ENCODE peak calls at places on chromosomes 4 and X, in five cellular contexts. I is stomach, O is psoas muscle, N is progenitor cell of endocrine pancreas, M is K562. B is an unnamed sample.

GRCh38 chr4:177494791-177495190 is 52.6 kb upstream of the AGA start:
- DNase-seq in I (no peak), O (no peak), N (no peak), M (no peak), B (no peak)

GRCh38 chrX:47168495-47169073 is 23.6 kb downstream of the RBM10 start:
- DNase-seq in I (no peak), O (no peak), N (no peak), M (no peak), B (no peak)

GRCh38 chr4:101953949-101954348 is 163.4 kb downstream of the BANK1 start:
- DNase-seq in I (no peak), O (no peak), N (no peak), M (no peak), B (no peak)

GRCh38 chr4:41506071-41506470 is 31.9 kb upstream of the LIMCH1 start:
- DNase-seq in I (no peak), O (no peak), N (no peak), M (no peak), B (no peak)

GRCh38 chrX:48475295-48475694 is 704 bp upstream of the FTSJ1 start:
- DNase-seq in I (no peak), O (no peak), N (no peak), M (peak; percentile 57), B (no peak)

GRCh38 chr4:183286590-183287308 is 33.3 kb downstream of the CLDN22 start:
- DNase-seq in I (no peak), O (no peak), N (no peak), M (no peak), B (no peak)

GRCh38 chr4:155999743-156000142 is 46.1 kb upstream of the CTSO start:
- DNase-seq in I (no peak), O (no peak), N (no peak), M (no peak), B (no peak)

GRCh38 chrX:28586891-28587635 is at the start of gene IL1RAPL1:
- DNase-seq in I (no peak), O (no peak), N (no peak), M (no peak), B (no peak)

GRCh38 chrX:23332101-23332887 is 2.4 kb upstream of the PTCHD1 start:
- DNase-seq in I (no peak), O (no peak), N (no peak), M (no peak), B (no peak)

GRCh38 chr4:185721949-185722316 is 90.1 kb downstream of the SORBS2 start:
- DNase-seq in I (no peak), O (no peak), N (no peak), M (no peak), B (no peak)

GRCh38 chr4:154490589-154491340 is 834 bp downstream of the DCHS2 start:
- DNase-seq in I (no peak), O (peak; percentile 53), N (peak; percentile 11), M (no peak), B (peak; percentile 50)

GRCh38 chr4:4333265-4333706 is 43.2 kb downstream of the ZBTB49 start:
- DNase-seq in I (peak; percentile 49), O (no peak), N (no peak), M (no peak), B (no peak)

DNA sequence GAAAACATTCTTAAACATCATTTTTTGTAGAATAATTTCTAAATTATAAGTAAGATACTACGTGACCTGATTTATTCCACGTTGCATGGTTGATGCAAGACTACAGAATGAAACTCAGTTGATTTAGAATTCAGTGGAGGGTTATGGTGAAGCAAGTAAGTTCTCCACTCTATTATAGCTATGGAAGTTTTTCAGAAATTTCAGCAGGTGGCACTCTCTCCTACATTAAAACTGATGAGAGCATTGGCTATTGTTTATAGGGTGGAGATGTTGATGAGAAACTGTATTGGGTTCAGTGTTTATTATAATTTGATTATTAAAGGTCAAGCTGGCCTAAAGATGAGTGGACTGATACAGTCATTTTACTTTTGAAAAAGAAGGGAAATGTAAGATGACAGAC is 88.0 kb downstream of the FNIP2 start:
- DNase-seq in I (no peak), O (no peak), N (no peak), M (peak; percentile 32), B (no peak)
- TF ChIP-seq CTCF in I (peak; percentile 16), O (peak; percentile 52), N (peak; percentile 63), M (peak; percentile 55), B (peak; percentile 60)

GRCh38 chr4:81472249-81473085 is 760 bp upstream of the RASGEF1B start:
- DNase-seq in I (peak; percentile 35), O (no peak), N (no peak), M (peak; percentile 18), B (no peak)
- TF ChIP-seq CTCF in I (no peak), O (peak; percentile 16), N (peak; percentile 51), M (peak; percentile 14), B (peak; percentile 36)

GRCh38 chr4:875818-876423 is 50.0 kb upstream of the CPLX1 start:
- DNase-seq in I (no peak), O (no peak), N (no peak), M (no peak), B (no peak)

GRCh38 chr4:876780-877179 is 50.9 kb upstream of the CPLX1 start:
- DNase-seq in I (no peak), O (no peak), N (no peak), M (no peak), B (no peak)

GRCh38 chr4:878796-879729 is 53.1 kb downstream of the GAK start:
- DNase-seq in I (no peak), O (no peak), N (no peak), M (no peak), B (no peak)

GRCh38 chr4:879730-880079 is 52.4 kb downstream of the GAK start:
- DNase-seq in I (no peak), O (no peak), N (no peak), M (no peak), B (no peak)

GRCh38 chr4:877502-877901 is 51.6 kb upstream of the CPLX1 start:
- DNase-seq in I (no peak), O (no peak), N (no peak), M (no peak), B (no peak)
- TF ChIP-seq CTCF in I (no peak), O (no peak), N (no peak), M (no peak), B (no peak)

DNA sequence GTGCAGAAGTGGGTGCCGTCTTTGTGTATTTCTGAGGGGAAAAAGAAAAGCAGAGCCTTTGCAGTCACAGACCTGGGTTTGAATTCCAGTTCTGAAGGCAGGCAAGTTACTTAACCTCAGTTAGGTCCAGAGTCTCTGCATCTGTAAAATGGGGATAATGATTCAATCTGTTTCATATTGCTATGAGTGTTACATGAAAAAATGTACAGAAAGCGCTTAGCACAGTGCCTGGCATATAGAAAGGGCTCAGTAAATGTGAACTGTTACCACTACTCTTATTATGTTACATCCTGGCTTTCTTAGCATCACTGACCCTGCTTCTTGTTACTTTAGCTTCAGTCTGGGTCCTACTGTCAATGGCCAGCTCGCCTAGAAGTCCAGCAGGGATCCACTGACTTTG is 45.9 kb downstream of the DOCK11 start:
- DNase-seq in I (no peak), O (no peak), N (no peak), M (no peak), B (no peak)
- TF ChIP-seq CTCF in I (no peak), O (no peak), N (no peak), M (no peak), B (no peak)

GRCh38 chrX:111560801-111561200 is 49.4 kb downstream of the SERTM2 start:
- DNase-seq in I (no peak), O (no peak), N (no peak), M (no peak), B (no peak)
- TF ChIP-seq CTCF in I (no peak), O (no peak), N (no peak), M (no peak), B (no peak)

GRCh38 chrX:136534131-136534530 is 2.1 kb downstream of the VGLL1 start:
- DNase-seq in I (no peak), O (no peak), N (no peak), M (no peak), B (no peak)

GRCh38 chrX:136525738-136526606 is 6.0 kb upstream of the VGLL1 start:
- DNase-seq in I (peak; percentile 76), O (peak; percentile 82), N (no peak), M (no peak), B (no peak)

GRCh38 chrX:136529795-136530194 is 2.2 kb upstream of the VGLL1 start:
- DNase-seq in I (no peak), O (no peak), N (no peak), M (peak; percentile 51), B (no peak)

GRCh38 chrX:136528645-136529315 is 3.2 kb upstream of the VGLL1 start:
- DNase-seq in I (no peak), O (no peak), N (no peak), M (peak; percentile 52), B (no peak)

DNA sequence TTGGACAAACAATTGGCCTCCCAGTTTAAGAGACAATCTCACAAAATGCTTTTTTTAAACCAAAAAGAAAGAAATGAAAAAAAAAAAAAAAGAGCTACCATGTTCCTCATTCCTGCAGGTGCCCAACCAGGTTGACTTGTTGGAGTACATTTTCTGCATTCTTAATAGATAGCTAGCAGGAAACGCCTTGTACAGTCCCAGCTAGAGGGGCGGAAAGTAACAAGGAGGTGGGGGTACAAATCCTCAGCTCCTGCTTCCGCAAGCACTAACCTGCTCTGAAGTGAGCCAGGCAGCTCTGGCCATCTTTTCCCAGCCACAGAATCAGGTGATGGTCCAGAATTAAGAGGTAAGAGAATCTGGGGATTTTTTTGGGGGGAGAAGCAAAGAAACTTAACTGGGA is at the start of gene VGLL1:
- DNase-seq in I (no peak), O (no peak), N (no peak), M (no peak), B (no peak)
- TF ChIP-seq CTCF in I (no peak), O (no peak), N (no peak), M (no peak), B (no peak)

GRCh38 chr4:2937146-2937857 is 25.9 kb downstream of the NOP14 start:
- DNase-seq in I (peak; percentile 67), O (peak; percentile 55), N (no peak), M (no peak), B (no peak)
- TF ChIP-seq CTCF in I (no peak), O (no peak), N (no peak), M (no peak), B (no peak)

DNA sequence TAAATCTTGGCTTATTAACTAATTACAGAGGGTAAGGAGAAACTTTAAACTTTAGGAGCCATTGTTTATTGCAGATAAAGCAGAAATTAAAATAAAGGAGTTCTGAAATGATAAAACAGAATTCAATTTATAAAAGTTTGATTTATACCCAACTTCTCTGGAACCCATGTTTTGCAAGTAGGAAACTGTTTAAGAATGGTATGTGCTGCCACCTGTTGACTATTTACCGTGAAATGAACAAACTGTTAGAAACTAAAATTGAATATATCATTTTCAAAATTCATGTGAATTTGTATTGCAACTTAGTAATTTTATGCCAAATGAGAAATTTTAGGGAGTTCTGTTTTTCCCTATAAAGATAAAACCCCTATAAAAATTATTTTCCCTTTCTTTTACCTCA is 11.0 kb upstream of the TBC1D8B start:
- DNase-seq in I (no peak), O (no peak), N (no peak), M (no peak), B (no peak)
- TF ChIP-seq CTCF in I (no peak), O (peak; percentile 42), N (peak; percentile 58), M (no peak), B (peak; percentile 29)

GRCh38 chr4:114180481-114180880 is 201.0 kb upstream of the ARSJ start:
- DNase-seq in I (no peak), O (no peak), N (no peak), M (no peak), B (no peak)
- TF ChIP-seq CTCF in I (no peak), O (peak; percentile 29), N (peak; percentile 57), M (no peak), B (peak; percentile 55)

B was measured in D721Med.